ENCODE peak calls at places on chromosomes 5 and 9, in six cellular contexts. O is K562, L is H1, C is HepG2, Y is GM12878, I is SK-N-SH. B is an unnamed sample.

GRCh38 chr9:130629443-130630090 is 34.8 kb upstream of the PRDM12 start:
- DNase-seq in I (no peak), Y (no peak), L (no peak), O (no peak), C (no peak), B (no peak)

GRCh38 chr9:134968011-134968822 is 50.5 kb upstream of the FCN1 start:
- DNase-seq in O (no peak), C (no peak), I (peak; percentile 73), Y (no peak), L (no peak), B (no peak)

GRCh38 chr5:67152400-67152799 is 44.2 kb downstream of the CD180 start:
- DNase-seq in L (no peak), I (no peak), Y (no peak), O (no peak), C (no peak), B (no peak)

GRCh38 chr5:26889810-26890209 is 148.6 kb downstream of the CDH9 start:
- DNase-seq in Y (no peak), C (no peak), I (no peak), L (no peak), O (no peak), B (no peak)

GRCh38 chr5:37170856-37171255 is 78.3 kb downstream of the CPLANE1 start:
- DNase-seq in I (no peak), C (no peak), Y (no peak), L (no peak), O (no peak), B (no peak)

GRCh38 chr5:32520326-32520725 is 65.0 kb upstream of the SUB1 start:
- DNase-seq in Y (no peak), O (no peak), I (no peak), C (no peak), L (no peak), B (no peak)

GRCh38 chr5:178113841-178114324 is 551 bp downstream of the N4BP3 start:
- DNase-seq in L (no peak), Y (no peak), O (peak; percentile 54), I (peak; percentile 49), C (no peak), B (no peak)

GRCh38 chr5:131394128-131394527 is 130.3 kb downstream of the CDC42SE2 start:
- DNase-seq in O (no peak), C (no peak), Y (peak; percentile 66), I (no peak), L (no peak), B (no peak)

GRCh38 chr9:110155744-110156143 is 52.2 kb downstream of the C9orf152 start:
- DNase-seq in Y (no peak), I (no peak), O (no peak), L (no peak), C (no peak), B (no peak)

GRCh38 chr9:35452481-35452880 is 37.4 kb upstream of the RUSC2 start:
- DNase-seq in L (no peak), O (peak; percentile 3), Y (no peak), C (no peak), I (no peak), B (no peak)

GRCh38 chr5:95595289-95595931 is 24.5 kb upstream of the GPR150 start:
- DNase-seq in Y (no peak), L (no peak), I (no peak), O (no peak), C (no peak), B (no peak)

GRCh38 chr5:173306695-173307094 is 21.5 kb downstream of the STC2 start:
- DNase-seq in I (no peak), L (no peak), O (no peak), Y (no peak), C (no peak), B (no peak)

GRCh38 chr5:154465169-154465568 is 12.9 kb downstream of the HAND1 start:
- DNase-seq in I (no peak), O (peak; percentile 27), C (peak; percentile 71), L (no peak), Y (no peak), B (peak; percentile 23)

GRCh38 chr5:132364319-132364718 is 5.2 kb upstream of the SLC22A5 start:
- DNase-seq in L (no peak), C (no peak), I (no peak), Y (no peak), O (no peak), B (no peak)

GRCh38 chr5:134275822-134276221 is 49.9 kb upstream of the PPP2CA start:
- DNase-seq in I (no peak), Y (peak; percentile 37), O (no peak), C (no peak), L (no peak), B (no peak)

GRCh38 chr9:85402541-85402940 is 339.2 kb downstream of the AGTPBP1 start:
- DNase-seq in I (no peak), O (no peak), C (no peak), L (no peak), Y (no peak), B (no peak)

GRCh38 chr5:40991168-40991980 is 79.8 kb downstream of the MROH2B start:
- DNase-seq in O (no peak), I (no peak), C (peak; percentile 94), L (no peak), Y (no peak), B (no peak)

GRCh38 chr9:38700695-38701094 is 19.2 kb downstream of the FAM240B start:
- DNase-seq in L (no peak), C (no peak), I (no peak), O (no peak), Y (no peak), B (no peak)

GRCh38 chr9:133098104-133098754 is 22.8 kb downstream of the RALGDS start:
- DNase-seq in C (no peak), O (no peak), L (no peak), Y (no peak), I (no peak), B (no peak)

GRCh38 chr5:73948720-73949119 is 322.7 kb downstream of the ARHGEF28 start:
- DNase-seq in Y (no peak), C (no peak), L (no peak), O (no peak), I (no peak), B (no peak)

GRCh38 chr9:137645211-137645610 is 26.4 kb downstream of the EHMT1 start:
- DNase-seq in Y (no peak), O (no peak), I (no peak), C (no peak), L (no peak), B (no peak)

GRCh38 chr9:80146466-80146865 is 574.7 kb downstream of the TLE4 start:
- DNase-seq in Y (no peak), O (no peak), L (no peak), I (no peak), C (no peak), B (no peak)

GRCh38 chr9:124733964-124734740 is 37.0 kb downstream of the NR6A1 start:
- DNase-seq in C (peak; percentile 94), Y (no peak), O (peak; percentile 23), L (no peak), I (no peak), B (no peak)

GRCh38 chr9:117377046-117377445 is 37.8 kb downstream of the ASTN2 start:
- DNase-seq in L (no peak), O (no peak), C (no peak), I (peak; percentile 6), Y (no peak), B (no peak)

GRCh38 chr9:80811003-80811402 is 878.3 kb downstream of the TLE1 start:
- DNase-seq in L (no peak), Y (no peak), C (no peak), I (no peak), O (no peak), B (no peak)

GRCh38 chr9:137025120-137025966 is 2.7 kb downstream of the ABCA2 start:
- DNase-seq in I (peak; percentile 90), Y (no peak), O (no peak), C (peak; percentile 52), L (no peak), B (no peak)

GRCh38 chr5:76838481-76839261 is 11.1 kb upstream of the S100Z start:
- DNase-seq in I (no peak), C (peak; percentile 15), L (no peak), Y (no peak), O (no peak), B (peak; percentile 92)

DNA sequence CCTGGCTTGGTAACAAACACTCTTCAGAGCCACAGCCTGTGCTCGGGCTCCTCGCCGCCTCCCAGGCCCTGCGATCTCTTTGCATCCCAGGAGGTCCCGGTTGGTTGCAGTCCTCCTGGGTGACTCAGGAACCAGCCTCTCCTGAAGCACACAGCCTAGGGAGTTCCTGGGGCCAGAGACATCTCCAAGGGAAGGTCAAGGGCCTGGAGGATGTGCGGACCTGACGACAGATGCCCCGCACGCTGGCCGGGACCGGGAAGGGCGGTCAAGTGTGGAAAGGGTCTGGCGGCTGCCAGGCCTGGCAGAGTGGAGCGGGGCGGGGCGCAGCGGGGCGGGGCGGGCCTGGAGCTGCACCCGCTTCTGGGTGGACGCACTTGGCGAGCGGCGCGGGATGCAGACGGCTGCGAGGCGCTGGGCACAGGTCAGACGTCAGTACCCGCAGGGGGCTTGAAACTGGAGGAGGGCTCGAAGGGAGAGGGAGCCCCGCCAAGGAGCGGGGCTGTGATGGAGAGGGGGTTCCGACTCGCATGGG is 45.0 kb upstream of the PRSS3 start:
- DNase-seq in O (no peak), I (peak; percentile 85), L (no peak), C (no peak), Y (no peak), B (no peak)
- TF ChIP-seq YY1 in O (no peak), I (no peak), L (no peak), C (no peak), Y (no peak), B (no peak)

GRCh38 chr5:114360816-114361723 is 800 bp upstream of the KCNN2 start:
- DNase-seq in L (peak; percentile 72), Y (no peak), I (peak; percentile 60), C (no peak), O (no peak), B (no peak)
- TF ChIP-seq CTCF in L (peak; percentile 54), Y (peak; percentile 86), I (no peak), C (peak; percentile 25), O (no peak), B (no peak)

GRCh38 chr5:142749321-142749720 is 20.9 kb upstream of the ARHGAP26 start:
- DNase-seq in Y (no peak), O (no peak), L (no peak), C (no peak), I (no peak), B (no peak)
- TF ChIP-seq YY1 in Y (no peak), O (no peak), L (no peak), C (no peak), I (peak; percentile 36), B (no peak)

DNA sequence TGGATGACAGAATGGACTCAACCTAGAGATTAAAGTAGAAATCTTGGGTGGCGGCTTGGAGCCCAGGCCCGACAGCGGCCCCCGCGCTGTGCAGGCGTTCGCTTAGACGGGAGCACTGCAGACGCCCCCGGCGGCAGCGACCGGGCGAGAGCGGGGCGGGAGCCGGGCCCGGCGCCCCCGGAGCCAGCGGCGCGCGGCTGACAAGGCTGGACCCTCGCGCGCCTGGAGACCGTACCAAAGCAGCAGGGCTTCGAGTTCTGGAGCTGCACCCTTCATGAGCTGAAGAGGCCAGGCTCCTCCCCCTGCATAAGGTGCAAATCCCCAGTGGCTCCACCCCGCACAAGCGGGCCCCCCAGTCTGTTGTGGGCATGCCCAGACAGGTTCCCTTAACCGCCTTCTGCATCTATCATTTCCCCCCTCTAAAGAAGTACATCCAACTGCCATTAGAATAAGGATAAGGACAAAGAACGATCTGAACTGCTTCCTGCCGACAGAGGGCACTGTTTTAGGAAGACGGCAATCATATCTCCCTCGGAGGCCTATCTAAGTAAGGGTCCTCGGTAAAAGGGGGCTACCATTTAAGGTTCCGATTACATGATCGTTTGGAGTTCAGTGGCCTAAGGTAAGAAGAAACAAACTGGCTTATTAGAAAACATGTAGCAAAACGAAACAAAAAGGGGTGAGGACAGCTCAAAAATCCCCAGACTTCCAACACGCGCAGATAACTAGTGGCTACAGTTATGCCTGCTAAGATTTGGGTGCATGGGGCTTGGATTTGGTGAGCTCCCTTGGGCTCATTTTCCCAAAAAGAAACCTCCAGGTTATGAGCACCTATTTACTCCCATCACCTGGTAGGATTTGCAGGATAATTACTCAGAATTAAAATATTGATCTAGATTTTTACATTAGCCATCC is 66.3 kb downstream of the RGMB start:
- DNase-seq in Y (no peak), L (no peak), C (peak; percentile 7), O (peak; percentile 47), I (peak; percentile 64), B (no peak)
- TF ChIP-seq CTCF in Y (peak; percentile 14), L (peak; percentile 35), C (peak; percentile 60), O (peak; percentile 30), I (peak; percentile 22), B (no peak)